ENCODE peak calls at places on chromosomes 6 and 20, in six cellular contexts. N is BJ, Q is heart right ventricle, M is epithelial cell of esophagus, A is AG09319, Y is glutamatergic neuron. R is an unnamed sample.

GRCh38 chr20:60035486-60035885 is 77.3 kb downstream of the CDH26 start:
- DNase-seq in A (no peak), Q (no peak), M (no peak), Y (no peak), N (no peak), R (no peak)

GRCh38 chr20:112396-112795 is 24.9 kb downstream of the DEFB125 start:
- DNase-seq in A (no peak), Y (no peak), M (peak; percentile 64), N (no peak), Q (no peak), R (no peak)

GRCh38 chr6:38739532-38739931 is 24.4 kb downstream of the DNAH8 start:
- DNase-seq in M (no peak), Q (no peak), N (no peak), A (no peak), Y (no peak), R (no peak)

GRCh38 chr6:147561742-147562141 is 53.3 kb downstream of the SAMD5 start:
- DNase-seq in N (no peak), Q (no peak), M (peak; percentile 75), A (no peak), Y (no peak), R (no peak)

GRCh38 chr6:6491761-6492160 is 96.8 kb upstream of the LY86 start:
- DNase-seq in Y (no peak), M (no peak), N (no peak), A (no peak), Q (no peak), R (no peak)

GRCh38 chr6:168841609-168842278 is 400.8 kb downstream of the SMOC2 start:
- DNase-seq in N (no peak), Y (no peak), M (no peak), A (no peak), Q (no peak), R (no peak)

GRCh38 chr6:107543088-107543487 is 53.2 kb downstream of the SOBP start:
- DNase-seq in N (no peak), M (no peak), Y (no peak), Q (peak; percentile 16), A (no peak), R (no peak)

GRCh38 chr6:16633961-16634360 is 127.3 kb downstream of the ATXN1 start:
- DNase-seq in N (no peak), Q (no peak), A (no peak), M (no peak), Y (no peak), R (no peak)

GRCh38 chr6:55654445-55654844 is 75.5 kb upstream of the HMGCLL1 start:
- DNase-seq in A (no peak), N (no peak), Q (no peak), Y (no peak), M (no peak), R (no peak)

GRCh38 chr6:20712011-20712410 is 177.8 kb downstream of the CDKAL1 start:
- DNase-seq in N (no peak), Q (no peak), M (peak; percentile 72), Y (no peak), A (no peak), R (no peak)

GRCh38 chr6:108737594-108738546 is 110.4 kb upstream of the ARMC2 start:
- DNase-seq in Y (no peak), M (peak; percentile 99), Q (no peak), A (peak; percentile 90), N (peak; percentile 86), R (peak; percentile 96)

GRCh38 chr6:105024803-105025202 is 67.9 kb downstream of the LIN28B start:
- DNase-seq in N (no peak), M (no peak), Q (no peak), A (no peak), Y (no peak), R (no peak)

GRCh38 chr6:165920896-165921671 is 246.6 kb downstream of the TBXT start:
- DNase-seq in N (no peak), M (no peak), Q (no peak), A (no peak), Y (no peak), R (no peak)

GRCh38 chr6:15337584-15337981 is 91.7 kb downstream of the JARID2 start:
- DNase-seq in M (no peak), Q (no peak), Y (no peak), N (no peak), A (no peak), R (no peak)

DNA sequence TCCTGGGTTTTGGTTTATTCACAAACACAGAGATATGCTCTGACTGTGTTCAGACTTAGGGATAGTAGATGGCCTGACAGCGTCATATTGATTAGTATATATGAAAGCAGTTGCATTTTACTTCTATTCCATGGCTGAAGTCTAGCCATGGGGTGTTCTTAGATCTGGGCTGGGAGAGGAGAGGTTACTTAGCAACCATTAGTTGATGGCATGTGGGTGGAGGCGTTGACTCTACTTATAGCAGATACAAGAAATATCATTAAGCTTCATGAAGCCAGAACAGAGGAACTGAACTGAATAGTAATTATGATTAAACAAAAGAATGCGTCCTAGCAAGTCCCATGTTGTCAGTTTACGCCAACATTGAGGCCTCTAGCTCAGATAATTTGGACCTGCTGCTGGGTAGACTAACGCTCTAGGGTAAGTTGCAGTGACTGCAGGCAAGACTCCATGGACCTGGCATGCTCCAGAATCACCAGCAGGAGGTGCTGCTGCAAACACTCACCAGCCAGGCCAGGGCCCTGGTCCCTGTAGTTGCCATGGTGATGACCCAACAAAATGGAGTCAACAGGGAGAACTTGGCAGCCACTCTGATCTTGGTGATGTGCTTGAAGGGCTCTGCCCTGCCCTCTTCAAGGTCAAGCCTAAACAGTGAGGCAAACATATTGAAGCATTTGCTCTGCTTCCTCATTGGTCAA is 477.4 kb downstream of the PREX1 start:
- DNase-seq in N (no peak), Y (no peak), A (no peak), Q (no peak), M (no peak), R (no peak)
- TF ChIP-seq CTCF in N (no peak), Y (peak; percentile 47), A (no peak), Q (peak; percentile 13), M (no peak), R (peak; percentile 49)

GRCh38 chr6:151763938-151764680 is 43.4 kb upstream of the ESR1 start:
- DNase-seq in N (no peak), Y (peak; percentile 81), M (peak; percentile 99), A (peak; percentile 52), Q (peak; percentile 93), R (peak; percentile 91)

GRCh38 chr6:151765444-151765886 is 42.0 kb upstream of the ESR1 start:
- DNase-seq in Q (no peak), A (peak; percentile 65), M (peak; percentile 86), N (peak; percentile 41), Y (no peak), R (peak; percentile 86)

GRCh38 chr6:151760486-151760885 is 47.0 kb upstream of the ESR1 start:
- DNase-seq in Q (no peak), N (no peak), Y (no peak), A (no peak), M (no peak), R (no peak)

GRCh38 chr6:151762817-151763216 is 44.7 kb upstream of the ESR1 start:
- DNase-seq in N (no peak), Y (no peak), Q (no peak), A (no peak), M (no peak), R (no peak)

GRCh38 chr6:151763303-151763702 is 44.2 kb upstream of the ESR1 start:
- DNase-seq in A (no peak), Y (no peak), N (no peak), Q (no peak), M (peak; percentile 75), R (peak; percentile 45)
- TF ChIP-seq CTCF in A (no peak), Y (peak; percentile 68), N (peak; percentile 47), Q (peak; percentile 24), M (peak; percentile 54), R (peak; percentile 73)

GRCh38 chr20:46811328-46812084 is 83.1 kb upstream of the EYA2 start:
- DNase-seq in A (no peak), M (peak; percentile 8), Y (peak; percentile 73), Q (no peak), N (no peak), R (no peak)

GRCh38 chr20:46820682-46821081 is 74.0 kb upstream of the EYA2 start:
- DNase-seq in M (peak; percentile 22), N (no peak), Y (peak; percentile 43), Q (no peak), A (no peak), R (no peak)

GRCh38 chr20:46816097-46816496 is 78.5 kb upstream of the EYA2 start:
- DNase-seq in N (no peak), M (no peak), Q (no peak), Y (no peak), A (no peak), R (no peak)

GRCh38 chr20:46814366-46815232 is 80.0 kb upstream of the EYA2 start:
- DNase-seq in M (peak; percentile 93), Q (no peak), A (peak; percentile 8), Y (no peak), N (peak; percentile 50), R (peak; percentile 79)

GRCh38 chr20:46816916-46817638 is 77.6 kb upstream of the EYA2 start:
- DNase-seq in M (no peak), Y (no peak), Q (no peak), N (no peak), A (no peak), R (no peak)
- TF ChIP-seq CTCF in M (no peak), Y (no peak), Q (no peak), N (no peak), A (no peak), R (no peak)

GRCh38 chr20:41357424-41358163 is 9.0 kb downstream of the EMILIN3 start:
- DNase-seq in N (no peak), A (no peak), Y (no peak), Q (no peak), M (no peak), R (no peak)
- TF ChIP-seq CTCF in N (peak; percentile 13), A (no peak), Y (peak; percentile 21), Q (no peak), M (no peak), R (peak; percentile 48)